ENCODE peak calls at places on chromosomes 16 and 17, in seven cellular contexts. One of them, this sample, is unnamed.

GRCh38 chr16:74469946-74470478 is 48.7 kb upstream of the CLEC18B start:
- DNase-seq in hepatocyte: no peak
- DNase-seq in PC-3: no peak
- DNase-seq in sigmoid colon: no peak
- DNase-seq in CD8-positive, alpha-beta T cell: no peak
- DNase-seq in GM13977: no peak
- DNase-seq in left ventricle myocardium inferior: no peak
- DNase-seq in this sample: no peak

GRCh38 chr17:72407336-72408121 is 286.7 kb downstream of the SOX9 start:
- DNase-seq in GM13977: peak
- DNase-seq in left ventricle myocardium inferior: peak
- DNase-seq in CD8-positive, alpha-beta T cell: no peak
- DNase-seq in sigmoid colon: peak
- DNase-seq in hepatocyte: peak
- DNase-seq in PC-3: peak
- DNase-seq in this sample: peak

GRCh38 chr16:58022601-58023371 is 2.8 kb upstream of the MMP15 start:
- DNase-seq in hepatocyte: peak
- DNase-seq in sigmoid colon: peak
- DNase-seq in left ventricle myocardium inferior: peak
- DNase-seq in PC-3: peak
- DNase-seq in CD8-positive, alpha-beta T cell: no peak
- DNase-seq in GM13977: no peak
- DNase-seq in this sample: no peak

GRCh38 chr16:50947826-50948225 is 203.2 kb downstream of the SALL1 start:
- DNase-seq in sigmoid colon: no peak
- DNase-seq in CD8-positive, alpha-beta T cell: no peak
- DNase-seq in hepatocyte: no peak
- DNase-seq in left ventricle myocardium inferior: no peak
- DNase-seq in GM13977: no peak
- DNase-seq in PC-3: no peak
- DNase-seq in this sample: no peak

GRCh38 chr17:73586153-73586906 is 57.9 kb downstream of the SDK2 start:
- DNase-seq in PC-3: no peak
- DNase-seq in left ventricle myocardium inferior: no peak
- DNase-seq in CD8-positive, alpha-beta T cell: no peak
- DNase-seq in hepatocyte: no peak
- DNase-seq in sigmoid colon: no peak
- DNase-seq in GM13977: no peak
- DNase-seq in this sample: no peak

GRCh38 chr17:57739402-57740224 is 5.5 kb downstream of the CCDC182 start:
- DNase-seq in hepatocyte: peak
- DNase-seq in sigmoid colon: no peak
- DNase-seq in left ventricle myocardium inferior: no peak
- DNase-seq in PC-3: peak
- DNase-seq in GM13977: peak
- DNase-seq in CD8-positive, alpha-beta T cell: no peak
- DNase-seq in this sample: peak

GRCh38 chr17:41657936-41658335 is 30.7 kb upstream of the EIF1 start:
- DNase-seq in left ventricle myocardium inferior: no peak
- DNase-seq in PC-3: no peak
- DNase-seq in CD8-positive, alpha-beta T cell: no peak
- DNase-seq in GM13977: no peak
- DNase-seq in sigmoid colon: no peak
- DNase-seq in hepatocyte: no peak
- DNase-seq in this sample: no peak

GRCh38 chr16:457732-458400 is 32.4 kb downstream of the RAB11FIP3 start:
- DNase-seq in left ventricle myocardium inferior: no peak
- DNase-seq in sigmoid colon: no peak
- DNase-seq in GM13977: no peak
- DNase-seq in hepatocyte: peak
- DNase-seq in PC-3: no peak
- DNase-seq in CD8-positive, alpha-beta T cell: no peak
- DNase-seq in this sample: no peak

GRCh38 chr17:78715000-78715771 is 66.9 kb downstream of the CYTH1 start:
- DNase-seq in hepatocyte: no peak
- DNase-seq in PC-3: no peak
- DNase-seq in left ventricle myocardium inferior: no peak
- DNase-seq in GM13977: no peak
- DNase-seq in CD8-positive, alpha-beta T cell: no peak
- DNase-seq in sigmoid colon: no peak
- DNase-seq in this sample: no peak

GRCh38 chr16:69187891-69188451 is 1.0 kb downstream of the SNTB2 start:
- DNase-seq in GM13977: peak
- DNase-seq in hepatocyte: peak
- DNase-seq in PC-3: peak
- DNase-seq in sigmoid colon: peak
- DNase-seq in CD8-positive, alpha-beta T cell: peak
- DNase-seq in left ventricle myocardium inferior: peak
- DNase-seq in this sample: peak

GRCh38 chr16:68382296-68382718 is 66.0 kb downstream of the SMPD3 start:
- DNase-seq in GM13977: peak
- DNase-seq in left ventricle myocardium inferior: no peak
- DNase-seq in PC-3: no peak
- DNase-seq in hepatocyte: no peak
- DNase-seq in CD8-positive, alpha-beta T cell: no peak
- DNase-seq in sigmoid colon: no peak
- DNase-seq in this sample: peak

GRCh38 chr17:50681260-50682200 is 26.2 kb downstream of the ANKRD40 start:
- DNase-seq in left ventricle myocardium inferior: no peak
- DNase-seq in hepatocyte: peak
- DNase-seq in GM13977: no peak
- DNase-seq in PC-3: peak
- DNase-seq in CD8-positive, alpha-beta T cell: no peak
- DNase-seq in sigmoid colon: peak
- DNase-seq in this sample: peak

GRCh38 chr17:4854181-4854681 is 21.1 kb downstream of the MINK1 start:
- DNase-seq in PC-3: peak
- DNase-seq in sigmoid colon: no peak
- DNase-seq in left ventricle myocardium inferior: no peak
- DNase-seq in CD8-positive, alpha-beta T cell: no peak
- DNase-seq in hepatocyte: peak
- DNase-seq in GM13977: no peak
- DNase-seq in this sample: no peak

GRCh38 chr17:38421224-38421841 is 6.9 kb upstream of the ARHGAP23 start:
- DNase-seq in PC-3: no peak
- DNase-seq in sigmoid colon: peak
- DNase-seq in CD8-positive, alpha-beta T cell: no peak
- DNase-seq in left ventricle myocardium inferior: no peak
- DNase-seq in hepatocyte: peak
- DNase-seq in GM13977: no peak
- DNase-seq in this sample: no peak

GRCh38 chr17:63443053-63443452 is 3.1 kb downstream of the CYB561 start:
- DNase-seq in left ventricle myocardium inferior: no peak
- DNase-seq in PC-3: no peak
- DNase-seq in GM13977: no peak
- DNase-seq in hepatocyte: no peak
- DNase-seq in sigmoid colon: no peak
- DNase-seq in CD8-positive, alpha-beta T cell: no peak
- DNase-seq in this sample: no peak

GRCh38 chr16:27067138-27067537 is 411 bp downstream of the C16orf82 start:
- DNase-seq in sigmoid colon: no peak
- DNase-seq in left ventricle myocardium inferior: no peak
- DNase-seq in PC-3: no peak
- DNase-seq in hepatocyte: peak
- DNase-seq in GM13977: no peak
- DNase-seq in CD8-positive, alpha-beta T cell: no peak
- DNase-seq in this sample: no peak

GRCh38 chr17:17792551-17793377 is 44.0 kb downstream of the SREBF1 start:
- DNase-seq in PC-3: peak
- DNase-seq in CD8-positive, alpha-beta T cell: peak
- DNase-seq in hepatocyte: peak
- DNase-seq in GM13977: peak
- DNase-seq in sigmoid colon: no peak
- DNase-seq in left ventricle myocardium inferior: no peak
- DNase-seq in this sample: peak

GRCh38 chr16:63938661-63939060 is 1183.2 kb downstream of the CDH11 start:
- DNase-seq in sigmoid colon: no peak
- DNase-seq in hepatocyte: no peak
- DNase-seq in GM13977: no peak
- DNase-seq in left ventricle myocardium inferior: no peak
- DNase-seq in CD8-positive, alpha-beta T cell: no peak
- DNase-seq in PC-3: no peak
- DNase-seq in this sample: no peak

DNA sequence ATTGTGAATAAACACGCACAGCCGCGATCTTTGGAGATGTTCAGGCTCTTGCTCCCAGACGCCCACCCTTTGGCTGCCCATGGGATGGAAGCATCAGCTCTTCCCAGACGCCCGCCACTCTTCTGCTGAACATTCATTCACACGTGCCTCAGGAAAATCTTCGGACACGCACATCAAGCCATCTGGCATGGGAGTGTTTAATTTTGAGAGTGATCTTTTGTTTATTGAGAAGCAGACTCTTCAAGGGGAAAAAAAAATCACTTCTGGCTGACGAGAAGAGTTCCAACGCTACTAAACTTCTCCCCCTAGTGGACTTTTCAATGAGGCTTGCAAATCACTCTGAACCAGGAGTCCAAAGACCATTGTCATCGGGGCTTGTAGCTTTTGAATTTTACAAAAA is 62.0 kb upstream of the NUDT7 start:
- DNase-seq in PC-3: peak
- DNase-seq in hepatocyte: peak
- DNase-seq in sigmoid colon: no peak
- DNase-seq in CD8-positive, alpha-beta T cell: no peak
- DNase-seq in left ventricle myocardium inferior: no peak
- DNase-seq in GM13977: no peak
- DNase-seq in this sample: no peak
- TF ChIP-seq CTCF in PC-3: peak
- TF ChIP-seq CTCF in hepatocyte: peak
- TF ChIP-seq CTCF in sigmoid colon: peak
- TF ChIP-seq CTCF in CD8-positive, alpha-beta T cell: no peak
- TF ChIP-seq CTCF in left ventricle myocardium inferior: peak
- TF ChIP-seq CTCF in GM13977: no peak
- TF ChIP-seq CTCF in this sample: no peak

GRCh38 chr16:84141143-84141670 is 3.8 kb downstream of the HSDL1 start:
- DNase-seq in CD8-positive, alpha-beta T cell: peak
- DNase-seq in hepatocyte: no peak
- DNase-seq in PC-3: no peak
- DNase-seq in left ventricle myocardium inferior: no peak
- DNase-seq in sigmoid colon: no peak
- DNase-seq in GM13977: no peak
- DNase-seq in this sample: no peak

GRCh38 chr16:84144859-84145639 is at the start of the genes DNAAF1 and HSDL1:
- DNase-seq in GM13977: peak
- DNase-seq in CD8-positive, alpha-beta T cell: peak
- DNase-seq in sigmoid colon: peak
- DNase-seq in left ventricle myocardium inferior: peak
- DNase-seq in hepatocyte: peak
- DNase-seq in PC-3: peak
- DNase-seq in this sample: peak

GRCh38 chr16:84143081-84143480 is 1.9 kb downstream of the HSDL1 start:
- DNase-seq in PC-3: no peak
- DNase-seq in CD8-positive, alpha-beta T cell: no peak
- DNase-seq in sigmoid colon: no peak
- DNase-seq in left ventricle myocardium inferior: no peak
- DNase-seq in hepatocyte: no peak
- DNase-seq in GM13977: no peak
- DNase-seq in this sample: no peak

GRCh38 chr16:84143784-84144199 is 1.2 kb downstream of the HSDL1 start:
- DNase-seq in CD8-positive, alpha-beta T cell: no peak
- DNase-seq in PC-3: no peak
- DNase-seq in left ventricle myocardium inferior: no peak
- DNase-seq in sigmoid colon: no peak
- DNase-seq in hepatocyte: peak
- DNase-seq in GM13977: no peak
- DNase-seq in this sample: no peak

DNA sequence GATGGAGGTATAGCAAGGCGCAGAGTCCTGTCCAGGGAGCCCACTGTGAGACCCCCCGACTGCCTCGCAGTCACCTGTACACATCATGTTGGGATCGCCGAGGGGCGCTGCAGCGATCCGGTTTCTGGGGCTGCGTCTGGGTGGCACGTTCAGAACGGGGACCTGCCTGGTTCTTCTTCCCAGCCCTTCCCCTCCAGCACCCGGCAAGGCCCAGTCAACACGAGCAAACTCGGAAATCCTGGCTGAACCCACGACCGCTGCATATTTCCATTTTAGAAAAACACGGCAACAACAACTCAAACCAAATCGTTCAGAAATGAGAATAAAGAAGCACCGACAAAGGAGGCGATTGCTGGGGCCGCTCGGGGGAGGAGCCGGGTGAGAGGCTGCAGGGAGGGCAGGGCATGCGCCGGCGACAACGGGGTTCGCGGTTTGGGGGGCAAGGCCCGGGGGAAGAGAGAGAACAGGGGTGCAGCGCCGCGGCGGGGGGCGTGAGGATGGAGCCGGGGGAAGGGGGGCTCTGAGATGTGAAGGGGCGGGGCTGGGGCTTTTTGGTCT is 597 bp downstream of the HSDL1 start:
- DNase-seq in PC-3: peak
- DNase-seq in CD8-positive, alpha-beta T cell: peak
- DNase-seq in left ventricle myocardium inferior: peak
- DNase-seq in sigmoid colon: no peak
- DNase-seq in GM13977: peak
- DNase-seq in hepatocyte: peak
- DNase-seq in this sample: peak
- TF ChIP-seq CTCF in PC-3: peak
- TF ChIP-seq CTCF in CD8-positive, alpha-beta T cell: no peak
- TF ChIP-seq CTCF in left ventricle myocardium inferior: no peak
- TF ChIP-seq CTCF in sigmoid colon: no peak
- TF ChIP-seq CTCF in GM13977: peak
- TF ChIP-seq CTCF in hepatocyte: peak
- TF ChIP-seq CTCF in this sample: no peak

GRCh38 chr16:49280861-49281331 is 742 bp downstream of the CBLN1 start:
- DNase-seq in GM13977: peak
- DNase-seq in left ventricle myocardium inferior: no peak
- DNase-seq in sigmoid colon: no peak
- DNase-seq in PC-3: no peak
- DNase-seq in CD8-positive, alpha-beta T cell: no peak
- DNase-seq in hepatocyte: no peak
- DNase-seq in this sample: no peak

GRCh38 chr16:49281481-49281842 is at the start of gene CBLN1:
- DNase-seq in left ventricle myocardium inferior: no peak
- DNase-seq in CD8-positive, alpha-beta T cell: no peak
- DNase-seq in sigmoid colon: no peak
- DNase-seq in PC-3: no peak
- DNase-seq in GM13977: no peak
- DNase-seq in hepatocyte: no peak
- DNase-seq in this sample: no peak

GRCh38 chr16:49282690-49283375 is 1.2 kb upstream of the CBLN1 start:
- DNase-seq in left ventricle myocardium inferior: no peak
- DNase-seq in PC-3: no peak
- DNase-seq in GM13977: peak
- DNase-seq in hepatocyte: peak
- DNase-seq in sigmoid colon: no peak
- DNase-seq in CD8-positive, alpha-beta T cell: no peak
- DNase-seq in this sample: peak

GRCh38 chr16:49283376-49284049 is 1.9 kb upstream of the CBLN1 start:
- DNase-seq in hepatocyte: no peak
- DNase-seq in left ventricle myocardium inferior: no peak
- DNase-seq in PC-3: no peak
- DNase-seq in CD8-positive, alpha-beta T cell: no peak
- DNase-seq in GM13977: no peak
- DNase-seq in sigmoid colon: no peak
- DNase-seq in this sample: no peak

GRCh38 chr16:49281843-49282642 is 405 bp upstream of the CBLN1 start:
- DNase-seq in CD8-positive, alpha-beta T cell: no peak
- DNase-seq in PC-3: peak
- DNase-seq in hepatocyte: peak
- DNase-seq in GM13977: peak
- DNase-seq in left ventricle myocardium inferior: peak
- DNase-seq in sigmoid colon: peak
- DNase-seq in this sample: peak
- TF ChIP-seq CTCF in CD8-positive, alpha-beta T cell: no peak
- TF ChIP-seq CTCF in PC-3: no peak
- TF ChIP-seq CTCF in hepatocyte: peak
- TF ChIP-seq CTCF in GM13977: peak
- TF ChIP-seq CTCF in left ventricle myocardium inferior: peak
- TF ChIP-seq CTCF in sigmoid colon: no peak
- TF ChIP-seq CTCF in this sample: no peak

GRCh38 chr16:51971184-51971583 is 575.8 kb downstream of the TOX3 start:
- DNase-seq in left ventricle myocardium inferior: no peak
- DNase-seq in sigmoid colon: no peak
- DNase-seq in hepatocyte: peak
- DNase-seq in GM13977: no peak
- DNase-seq in PC-3: no peak
- DNase-seq in CD8-positive, alpha-beta T cell: no peak
- DNase-seq in this sample: no peak
- TF ChIP-seq CTCF in left ventricle myocardium inferior: no peak
- TF ChIP-seq CTCF in sigmoid colon: no peak
- TF ChIP-seq CTCF in hepatocyte: peak
- TF ChIP-seq CTCF in GM13977: no peak
- TF ChIP-seq CTCF in PC-3: no peak
- TF ChIP-seq CTCF in CD8-positive, alpha-beta T cell: no peak
- TF ChIP-seq CTCF in this sample: no peak